ENCODE peak calls at places on chromosomes 4 and X, in four cellular contexts. K is WTC11, B is HepG2, S is K562. U is an unnamed sample.

GRCh38 chrX:49978191-49978590 is 55.8 kb downstream of the CLCN5 start:
- DNase-seq in K (no peak), S (no peak), B (no peak), U (no peak)

GRCh38 chr4:15702941-15703403 is at the start of gene BST1:
- DNase-seq in K (peak), S (no peak), B (no peak), U (no peak)

GRCh38 chr4:84482564-84483563 is 16.2 kb downstream of the NKX6-1 start:
- DNase-seq in B (no peak), S (no peak), K (peak), U (no peak)

GRCh38 chr4:139469216-139469615 is 15.3 kb downstream of the RAB33B start:
- DNase-seq in K (no peak), S (no peak), B (no peak), U (no peak)

GRCh38 chr4:143389543-143390195 is 53.0 kb downstream of the GAB1 start:
- DNase-seq in S (no peak), K (no peak), B (peak), U (no peak)

GRCh38 chrX:153782324-153782723 is 1.5 kb downstream of the SRPK3 start:
- DNase-seq in S (no peak), K (peak), B (no peak), U (no peak)

GRCh38 chr4:74374561-74375327 is 9.8 kb downstream of the EREG start:
- DNase-seq in B (no peak), S (no peak), K (no peak), U (no peak)

GRCh38 chr4:35166437-35166836 is 1077.9 kb downstream of the ARAP2 start:
- DNase-seq in B (no peak), K (no peak), S (no peak), U (no peak)

GRCh38 chr4:137532869-137533236 is 559 bp upstream of the PCDH18 start:
- DNase-seq in S (no peak), B (no peak), K (no peak), U (no peak)

GRCh38 chr4:52950226-52950625 is 88.1 kb downstream of the RASL11B start:
- DNase-seq in K (peak), B (no peak), S (no peak), U (no peak)

GRCh38 chrX:24259544-24260240 is 54.2 kb downstream of the SUPT20HL2 start:
- DNase-seq in B (peak), S (peak), K (peak), U (no peak)

GRCh38 chrX:47191331-47191730 is 2.3 kb upstream of the UBA1 start:
- DNase-seq in S (no peak), K (peak), B (no peak), U (no peak)

GRCh38 chr4:7763106-7763505 is 176.6 kb downstream of the AFAP1 start:
- DNase-seq in K (no peak), B (no peak), S (no peak), U (no peak)

GRCh38 chr4:127304356-127304755 is 328.4 kb upstream of the INTU start:
- DNase-seq in K (no peak), B (no peak), S (no peak), U (no peak)

GRCh38 chrX:130523460-130524394 is 121.9 kb downstream of the RBMX2 start:
- DNase-seq in K (peak), B (no peak), S (peak), U (no peak)
- TF ChIP-seq MAX in K (no peak), B (no peak), S (peak), U (no peak)

DNA sequence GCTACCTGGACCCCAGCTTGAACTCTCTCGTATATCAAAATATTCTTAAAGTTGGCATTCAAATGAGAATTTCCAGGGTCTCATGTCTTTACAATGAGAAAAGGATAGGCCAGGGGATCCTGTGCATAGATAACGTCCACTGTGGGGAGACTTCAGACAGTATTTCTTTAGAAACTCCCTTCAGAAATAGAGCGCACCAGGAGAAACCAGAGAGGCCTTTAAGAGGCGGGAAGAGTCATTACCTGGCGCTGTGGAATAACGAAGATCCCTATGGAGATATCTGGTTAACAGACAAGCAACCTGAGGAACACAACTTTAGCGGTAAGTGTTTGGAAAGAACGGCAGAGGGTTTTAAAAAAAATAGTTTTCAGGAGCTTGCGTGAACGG is 618 bp downstream of the RADX start:
- DNase-seq in B (peak), S (no peak), K (no peak), U (no peak)
- TF ChIP-seq ETV6 in B (no peak), S (no peak), K (no peak), U (no peak)

GRCh38 chrX:141791856-141792255 is 46.3 kb upstream of the MAGEC3 start:
- DNase-seq in B (no peak), K (no peak), S (no peak), U (no peak)
- TF ChIP-seq MAX in B (no peak), K (no peak), S (no peak), U (no peak)

GRCh38 chr4:184534511-184535391 is 60.4 kb upstream of the IRF2 start:
- DNase-seq in K (no peak), B (peak), S (no peak), U (peak)

GRCh38 chr4:184537269-184538022 is 63.1 kb upstream of the IRF2 start:
- DNase-seq in S (peak), K (peak), B (peak), U (peak)

GRCh38 chr4:184538023-184538599 is 63.8 kb upstream of the IRF2 start:
- DNase-seq in B (peak), K (no peak), S (peak), U (peak)

GRCh38 chr4:184536070-184536880 is 61.9 kb upstream of the IRF2 start:
- DNase-seq in K (no peak), S (no peak), B (no peak), U (no peak)

GRCh38 chr4:184536881-184537248 is 62.5 kb upstream of the IRF2 start:
- DNase-seq in K (no peak), B (no peak), S (peak), U (no peak)
- TF ChIP-seq ETV6 in K (no peak), B (no peak), S (no peak), U (no peak)

GRCh38 chr4:791866-792630 is 33.9 kb downstream of the CPLX1 start:
- DNase-seq in B (no peak), K (peak), S (peak), U (no peak)
- TF ChIP-seq MAX in B (no peak), K (peak), S (no peak), U (no peak)

GRCh38 chrX:115968436-115969252 is 201.9 kb upstream of the AGTR2 start:
- DNase-seq in K (peak), B (no peak), S (no peak), U (no peak)
- TF ChIP-seq ETV6 in K (peak), B (no peak), S (no peak), U (no peak)

GRCh38 chr4:186759990-186760389 is 36.3 kb upstream of the FAT1 start:
- DNase-seq in K (peak), S (no peak), B (no peak), U (no peak)

GRCh38 chr4:186757696-186758330 is 34.2 kb upstream of the FAT1 start:
- DNase-seq in B (no peak), K (no peak), S (no peak), U (no peak)

GRCh38 chr4:186758929-186759682 is 35.5 kb upstream of the FAT1 start:
- DNase-seq in K (no peak), S (peak), B (no peak), U (no peak)

GRCh38 chr4:186752310-186752709 is 28.7 kb upstream of the FAT1 start:
- DNase-seq in K (no peak), S (no peak), B (no peak), U (no peak)

GRCh38 chr4:186755550-186756519 is 32.2 kb upstream of the FAT1 start:
- DNase-seq in S (no peak), B (peak), K (no peak), U (no peak)
- TF ChIP-seq MAX in S (no peak), B (peak), K (no peak), U (no peak)